ENCODE peak calls at places on chromosomes 5 and 9, in seven cellular contexts. G is heart left ventricle, U is GM12892, H is uterus, O is adrenal gland, D is IMR-90, M is body of pancreas. I is an unnamed sample.

GRCh38 chr5:66558562-66558961 is 37.6 kb upstream of the MAST4 start:
- DNase-seq in O (no peak), D (no peak), U (peak), H (no peak), G (no peak), M (no peak), I (no peak)

GRCh38 chr9:3200331-3200774 is 325.4 kb downstream of the RFX3 start:
- DNase-seq in M (no peak), D (peak), H (no peak), G (no peak), O (no peak), U (no peak), I (no peak)

GRCh38 chr5:39877479-39877878 is 452.7 kb upstream of the DAB2 start:
- DNase-seq in O (no peak), H (no peak), G (no peak), U (no peak), D (no peak), M (no peak), I (no peak)

GRCh38 chr9:12554636-12555035 is 138.5 kb upstream of the TYRP1 start:
- DNase-seq in G (no peak), O (no peak), M (no peak), D (peak), H (no peak), U (no peak), I (no peak)

GRCh38 chr9:125428060-125428481 is 166.4 kb downstream of the GAPVD1 start:
- DNase-seq in G (no peak), U (peak), H (no peak), M (no peak), O (no peak), D (no peak), I (no peak)

GRCh38 chr5:124650960-124651662 is 95.3 kb downstream of the ZNF608 start:
- DNase-seq in D (peak), G (peak), U (no peak), H (no peak), M (no peak), O (no peak), I (no peak)

GRCh38 chr9:97374811-97375210 is 37.1 kb upstream of the TDRD7 start:
- DNase-seq in O (no peak), M (no peak), U (no peak), D (no peak), G (no peak), H (no peak), I (no peak)

GRCh38 chr5:38926121-38926520 is 80.3 kb downstream of the OSMR start:
- DNase-seq in H (no peak), O (no peak), U (no peak), G (no peak), D (peak), M (no peak), I (no peak)

GRCh38 chr9:135244271-135244691 is 156.8 kb downstream of the OLFM1 start:
- DNase-seq in O (no peak), M (peak), U (no peak), D (no peak), G (no peak), H (no peak), I (no peak)

GRCh38 chr5:10291736-10292135 is 16.0 kb downstream of the CMBL start:
- DNase-seq in H (no peak), M (no peak), O (no peak), D (no peak), G (no peak), U (no peak), I (no peak)

GRCh38 chr5:10286552-10287227 is 21.0 kb downstream of the CMBL start:
- DNase-seq in G (no peak), O (no peak), H (peak), D (peak), U (no peak), M (no peak), I (no peak)

GRCh38 chr5:10289991-10290390 is 17.7 kb downstream of the CMBL start:
- DNase-seq in G (no peak), U (no peak), M (no peak), H (no peak), D (no peak), O (no peak), I (no peak)

GRCh38 chr5:10289353-10289752 is 18.3 kb downstream of the CMBL start:
- DNase-seq in M (peak), G (peak), H (no peak), O (peak), D (no peak), U (no peak), I (no peak)

GRCh38 chr5:10288600-10289213 is 19.0 kb downstream of the CMBL start:
- DNase-seq in O (peak), G (peak), U (peak), M (peak), D (no peak), H (no peak), I (no peak)
- TF ChIP-seq POLR2A in O (no peak), G (no peak), U (no peak), M (peak), D (no peak), H (no peak), I (no peak)

DNA sequence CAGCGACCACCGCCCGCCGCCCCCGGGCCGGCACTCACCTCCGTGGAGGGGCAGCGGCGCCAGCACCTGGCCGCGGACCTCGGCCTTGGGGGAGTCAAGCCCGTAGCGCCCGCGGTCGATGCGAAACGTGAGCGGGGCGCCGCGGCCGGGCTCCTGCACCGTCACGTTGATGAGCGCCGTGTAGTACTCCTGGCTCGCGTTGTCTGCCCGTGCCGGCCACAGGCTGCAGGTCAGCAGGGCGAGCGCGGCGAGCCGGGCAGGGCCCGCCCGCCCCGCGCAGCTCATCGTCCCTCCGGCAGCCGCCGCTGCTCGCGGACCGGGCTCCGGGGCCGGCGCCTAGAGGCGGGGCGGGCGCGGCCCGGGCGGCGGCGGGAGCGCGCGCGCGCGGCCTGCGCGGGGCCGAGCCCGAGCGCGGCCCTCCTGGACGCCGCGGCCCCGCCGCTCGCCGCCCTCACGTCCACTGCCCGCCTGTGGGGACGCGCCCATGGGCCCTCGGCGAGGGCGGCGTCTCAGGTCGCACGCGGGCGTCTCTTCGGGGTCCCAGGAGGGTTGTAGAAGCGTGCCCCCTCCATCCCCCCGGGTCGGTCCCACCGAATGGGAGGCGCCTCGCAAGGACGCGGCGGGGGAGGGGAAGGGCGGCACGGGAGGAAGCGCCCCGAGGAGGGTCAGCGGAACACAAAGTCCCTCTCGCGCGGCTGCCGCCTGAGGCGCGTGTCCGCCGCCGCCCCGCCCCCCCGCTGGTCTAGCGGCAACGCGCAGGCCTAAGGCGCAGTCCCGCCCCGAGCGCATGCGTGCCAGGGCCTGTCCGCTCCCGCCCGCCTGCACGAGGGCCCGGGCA is at the start of gene RNF130:
- DNase-seq in D (peak), O (peak), H (peak), M (peak), U (peak), G (peak), I (peak)
- TF ChIP-seq POLR2A in D (peak), O (peak), H (peak), M (peak), U (no peak), G (no peak), I (peak)

GRCh38 chr5:180117378-180117725 is 45.8 kb upstream of the RNF130 start:
- DNase-seq in O (no peak), U (no peak), H (no peak), D (no peak), M (no peak), G (no peak), I (no peak)

GRCh38 chr5:180116441-180117377 is 45.1 kb upstream of the RNF130 start:
- DNase-seq in O (no peak), H (peak), U (no peak), D (no peak), G (no peak), M (peak), I (no peak)

GRCh38 chr5:180119886-180120220 is 48.3 kb upstream of the RNF130 start:
- DNase-seq in H (no peak), M (no peak), G (no peak), U (no peak), D (no peak), O (no peak), I (no peak)

GRCh38 chr5:180119031-180119885 is 47.7 kb upstream of the RNF130 start:
- DNase-seq in U (no peak), H (peak), M (no peak), G (peak), O (no peak), D (no peak), I (no peak)

DNA sequence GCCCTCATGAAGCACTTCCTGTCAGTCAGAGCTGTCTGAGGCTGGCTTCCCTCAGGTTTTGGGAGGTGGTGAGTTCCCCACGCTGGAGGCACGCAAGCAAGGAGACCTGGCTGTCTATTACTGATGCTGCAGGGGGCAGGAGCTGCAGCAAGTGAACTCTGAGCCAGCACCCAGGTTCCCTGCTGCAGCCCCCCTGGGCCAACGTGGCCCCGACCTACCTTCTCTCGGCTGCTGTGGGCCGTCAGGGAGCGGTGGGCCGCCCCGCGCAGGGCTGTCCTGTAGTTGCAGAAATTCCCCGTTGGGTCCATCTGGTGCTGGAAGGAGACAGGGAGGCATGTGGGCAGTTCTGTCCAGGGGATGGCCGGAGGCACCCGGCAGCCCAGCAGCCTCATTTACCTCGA is 46.8 kb upstream of the RNF130 start:
- DNase-seq in M (no peak), O (no peak), G (no peak), D (no peak), H (no peak), U (no peak), I (no peak)
- TF ChIP-seq POLR2A in M (no peak), O (no peak), G (no peak), D (no peak), H (no peak), U (no peak), I (no peak)

GRCh38 chr9:33165263-33166151 is 1.6 kb downstream of the B4GALT1 start:
- DNase-seq in M (peak), O (peak), U (no peak), G (peak), H (peak), D (peak), I (no peak)
- TF ChIP-seq POLR2A in M (peak), O (peak), U (peak), G (no peak), H (no peak), D (no peak), I (no peak)

GRCh38 chr9:90838761-90839160 is 37.1 kb downstream of the SYK start:
- DNase-seq in U (no peak), G (no peak), M (no peak), H (no peak), D (no peak), O (no peak), I (no peak)
- TF ChIP-seq POLR2A in U (no peak), G (no peak), M (no peak), H (no peak), D (no peak), O (no peak), I (no peak)

GRCh38 chr9:117097761-117098160 is 317.1 kb downstream of the ASTN2 start:
- DNase-seq in U (no peak), M (no peak), O (no peak), G (no peak), H (no peak), D (no peak), I (no peak)

GRCh38 chr9:117095116-117095515 is 319.7 kb downstream of the ASTN2 start:
- DNase-seq in O (no peak), M (no peak), H (no peak), D (peak), U (no peak), G (no peak), I (no peak)

GRCh38 chr9:117098331-117098730 is 316.5 kb downstream of the ASTN2 start:
- DNase-seq in M (no peak), G (no peak), D (no peak), U (no peak), O (no peak), H (no peak), I (no peak)

GRCh38 chr9:117094493-117094892 is 320.4 kb downstream of the ASTN2 start:
- DNase-seq in O (no peak), U (no peak), M (no peak), H (peak), G (no peak), D (peak), I (no peak)

DNA sequence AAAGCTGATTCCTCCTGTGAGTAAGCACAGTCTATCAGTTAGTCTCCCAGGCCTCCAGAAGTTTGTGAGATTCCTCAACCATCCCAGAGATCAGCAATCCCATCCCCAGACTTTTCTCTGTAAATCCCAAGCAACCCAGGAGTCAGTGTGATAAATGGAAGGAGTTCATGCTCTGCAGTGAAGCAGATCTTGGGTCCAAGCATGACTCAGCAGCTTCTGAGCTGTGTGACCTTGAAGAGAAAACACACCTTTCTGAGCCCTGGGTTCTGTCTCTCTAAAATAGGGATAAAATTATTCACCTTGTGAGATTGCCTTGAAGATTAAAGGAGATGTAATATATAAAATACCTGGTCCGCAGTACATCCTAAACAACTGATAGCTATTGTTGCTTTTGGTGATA is 318.7 kb downstream of the ASTN2 start:
- DNase-seq in H (no peak), G (no peak), U (no peak), O (no peak), D (no peak), M (no peak), I (no peak)
- TF ChIP-seq POLR2A in H (no peak), G (no peak), U (no peak), O (no peak), D (no peak), M (no peak), I (no peak)

GRCh38 chr9:133163559-133164208 is at the start of gene GBGT1:
- DNase-seq in G (peak), M (peak), U (peak), H (peak), O (peak), D (no peak), I (no peak)
- TF ChIP-seq POLR2A in G (no peak), M (peak), U (no peak), H (no peak), O (peak), D (no peak), I (peak)

I was measured in H54.